ENCODE peak calls at places on chromosome 7, in eight cellular contexts. Y, G, F, J, M, Z, C and I are unnamed samples.

GRCh38 chr7:135716677-135717238 is 11.2 kb downstream of the SLC13A4 start:
- DNase-seq in Y (no peak), G (no peak), F (no peak), J (peak; percentile 59), M (no peak), Z (no peak), C (no peak), I (peak; percentile 71)

GRCh38 chr7:101882595-101883564 is 65.5 kb downstream of the CUX1 start:
- DNase-seq in Y (peak; percentile 85), G (peak; percentile 78), F (peak; percentile 30), J (peak; percentile 100), M (peak; percentile 87), Z (no peak), C (no peak), I (peak; percentile 100)

GRCh38 chr7:95213809-95214492 is 110.4 kb downstream of the PON1 start:
- DNase-seq in Y (peak; percentile 76), G (no peak), F (no peak), J (no peak), M (no peak), Z (no peak), C (no peak), I (no peak)

GRCh38 chr7:155405399-155406318 is 52.3 kb upstream of the EN2 start:
- DNase-seq in Y (no peak), G (no peak), F (peak; percentile 28), J (no peak), M (no peak), Z (no peak), C (no peak), I (no peak)

GRCh38 chr7:149125189-149125863 is 798 bp downstream of the ZNF425 start:
- DNase-seq in Y (no peak), G (no peak), F (no peak), J (no peak), M (no peak), Z (no peak), C (no peak), I (no peak)

GRCh38 chr7:50785346-50785745 is 2.6 kb upstream of the GRB10 start:
- DNase-seq in Y (no peak), G (no peak), F (no peak), J (no peak), M (no peak), Z (no peak), C (no peak), I (no peak)

GRCh38 chr7:70210200-70210960 is 612.1 kb downstream of the AUTS2 start:
- DNase-seq in Y (no peak), G (no peak), F (no peak), J (no peak), M (no peak), Z (no peak), C (no peak), I (no peak)

GRCh38 chr7:158572000-158572828 is 15.4 kb downstream of the PTPRN2 start:
- DNase-seq in Y (no peak), G (no peak), F (no peak), J (peak; percentile 20), M (no peak), Z (no peak), C (peak; percentile 74), I (peak; percentile 1)

GRCh38 chr7:47088329-47089067 is 493.4 kb downstream of the TNS3 start:
- DNase-seq in Y (peak; percentile 64), G (peak; percentile 71), F (peak; percentile 60), J (peak; percentile 39), M (peak; percentile 37), Z (peak; percentile 58), C (peak; percentile 65), I (peak; percentile 30)

GRCh38 chr7:155375337-155376277 is 77.9 kb downstream of the INSIG1 start:
- DNase-seq in Y (no peak), G (no peak), F (no peak), J (no peak), M (no peak), Z (no peak), C (no peak), I (no peak)

GRCh38 chr7:7565746-7566650 is 686 bp upstream of the MIOS start:
- DNase-seq in Y (no peak), G (no peak), F (peak; percentile 10), J (peak; percentile 88), M (peak; percentile 51), Z (peak; percentile 11), C (no peak), I (no peak)

GRCh38 chr7:99919814-99920618 is 686 bp upstream of the TRIM4 start:
- DNase-seq in Y (no peak), G (no peak), F (no peak), J (no peak), M (no peak), Z (no peak), C (no peak), I (no peak)

GRCh38 chr7:57216340-57216739 is 84.1 kb upstream of the ZNF479 start:
- DNase-seq in Y (no peak), G (peak; percentile 33), F (no peak), J (no peak), M (no peak), Z (no peak), C (no peak), I (no peak)

GRCh38 chr7:33250421-33250827 is 121.1 kb downstream of the BBS9 start:
- DNase-seq in Y (no peak), G (no peak), F (no peak), J (no peak), M (no peak), Z (no peak), C (no peak), I (peak; percentile 63)

GRCh38 chr7:37096341-37096740 is 352.3 kb downstream of the ELMO1 start:
- DNase-seq in Y (no peak), G (no peak), F (no peak), J (peak; percentile 98), M (no peak), Z (no peak), C (no peak), I (no peak)

GRCh38 chr7:37097983-37098382 is 350.7 kb downstream of the ELMO1 start:
- DNase-seq in Y (no peak), G (no peak), F (no peak), J (peak; percentile 37), M (no peak), Z (no peak), C (no peak), I (no peak)

GRCh38 chr7:37100735-37101331 is 347.8 kb downstream of the ELMO1 start:
- DNase-seq in Y (no peak), G (no peak), F (no peak), J (no peak), M (no peak), Z (no peak), C (no peak), I (no peak)

GRCh38 chr7:37095122-37095521 is 353.5 kb downstream of the ELMO1 start:
- DNase-seq in Y (no peak), G (no peak), F (no peak), J (peak; percentile 27), M (no peak), Z (no peak), C (no peak), I (no peak)

GRCh38 chr7:37097276-37097675 is 351.4 kb downstream of the ELMO1 start:
- DNase-seq in Y (no peak), G (no peak), F (no peak), J (no peak), M (no peak), Z (no peak), C (no peak), I (no peak)
- TF ChIP-seq CTCF in Y (peak; percentile 14), G (no peak), F (peak; percentile 59), J (no peak), M (no peak), Z (no peak), C (peak; percentile 6), I (peak; percentile 20)

DNA sequence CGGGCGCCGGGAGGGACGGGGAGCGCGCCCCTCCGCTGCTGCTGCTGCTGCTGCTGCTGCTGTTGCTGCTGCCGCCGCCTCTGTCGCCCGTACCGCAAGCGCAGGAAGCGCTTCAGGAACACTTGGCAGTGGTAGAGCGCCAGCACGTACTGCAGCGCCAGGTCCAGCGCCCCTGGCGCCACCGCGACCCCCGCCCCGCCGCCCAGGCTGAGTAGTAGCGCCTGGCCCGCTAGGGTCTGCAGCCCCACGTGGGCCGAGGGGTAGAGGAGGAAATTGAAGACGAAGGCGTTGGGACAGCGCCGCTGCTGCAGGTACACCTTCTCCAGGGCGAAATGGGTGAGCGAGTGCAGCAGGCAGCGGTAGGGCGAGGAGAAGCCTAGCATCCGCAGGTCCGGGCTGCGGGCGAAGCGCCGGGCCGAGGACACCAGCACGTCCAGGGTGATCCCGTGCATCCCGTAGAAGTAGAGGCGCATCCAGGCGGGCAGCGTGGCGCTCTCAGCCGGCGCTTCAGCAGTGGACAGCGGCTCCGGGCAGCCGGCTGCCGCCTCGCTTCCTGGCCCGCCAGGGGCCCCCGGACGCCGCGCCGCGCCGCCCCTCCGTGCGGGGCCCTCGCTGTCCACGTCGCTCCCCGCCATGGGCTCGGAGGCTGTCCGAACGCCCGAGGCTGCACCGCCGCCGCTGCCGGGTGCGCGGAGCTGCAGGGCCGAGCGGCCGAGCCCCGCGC is at the start of gene TMEM229A:
- DNase-seq in Y (peak; percentile 27), G (peak; percentile 68), F (peak; percentile 68), J (peak; percentile 14), M (peak; percentile 32), Z (peak; percentile 22), C (peak; percentile 77), I (no peak)
- TF ChIP-seq CTCF in Y (no peak), G (no peak), F (no peak), J (no peak), M (no peak), Z (no peak), C (no peak), I (no peak)

DNA sequence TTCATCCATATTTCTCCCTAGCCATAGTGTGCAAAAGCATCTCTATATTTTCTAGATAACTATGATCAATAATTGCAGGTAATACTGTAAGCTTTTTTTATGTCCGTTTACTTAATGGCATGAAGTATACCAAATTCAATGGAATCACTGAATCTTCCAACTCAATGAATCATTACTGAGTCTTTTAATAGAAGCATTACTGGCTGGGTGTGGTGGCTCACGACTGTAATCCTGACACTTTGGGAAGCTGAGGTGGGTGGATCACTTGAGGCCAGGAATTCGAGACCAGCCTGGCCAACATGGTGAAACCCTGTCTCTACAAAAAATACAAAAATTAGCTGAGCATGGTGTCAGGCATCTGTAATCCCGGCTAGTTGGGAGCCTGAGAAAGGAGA is 372.5 kb downstream of the BMPER start:
- DNase-seq in Y (no peak), G (no peak), F (no peak), J (peak; percentile 17), M (no peak), Z (no peak), C (no peak), I (peak; percentile 19)
- TF ChIP-seq CTCF in Y (no peak), G (no peak), F (no peak), J (no peak), M (no peak), Z (no peak), C (no peak), I (no peak)

GRCh38 chr7:156811706-156812105 is 81.3 kb downstream of the LMBR1 start:
- DNase-seq in Y (no peak), G (no peak), F (no peak), J (no peak), M (no peak), Z (no peak), C (no peak), I (no peak)

GRCh38 chr7:156819733-156820295 is 73.2 kb downstream of the LMBR1 start:
- DNase-seq in Y (no peak), G (no peak), F (no peak), J (no peak), M (no peak), Z (no peak), C (no peak), I (no peak)

GRCh38 chr7:156820445-156821063 is 72.4 kb downstream of the LMBR1 start:
- DNase-seq in Y (no peak), G (no peak), F (no peak), J (no peak), M (no peak), Z (no peak), C (no peak), I (no peak)

GRCh38 chr7:156818133-156818532 is 74.8 kb downstream of the LMBR1 start:
- DNase-seq in Y (no peak), G (no peak), F (no peak), J (no peak), M (no peak), Z (no peak), C (no peak), I (no peak)

GRCh38 chr7:156816943-156817572 is 75.9 kb downstream of the LMBR1 start:
- DNase-seq in Y (no peak), G (no peak), F (no peak), J (peak; percentile 29), M (no peak), Z (peak; percentile 22), C (no peak), I (peak; percentile 25)
- TF ChIP-seq CTCF in Y (peak; percentile 47), G (peak; percentile 42), F (peak; percentile 44), J (no peak), M (peak; percentile 13), Z (peak; percentile 25), C (peak; percentile 55), I (peak; percentile 80)